ENCODE peak calls at places on chromosomes 13 and 19, in ten cellular contexts. K is SK-N-MC, C is transverse colon, R is spleen, H is upper lobe of left lung, G is SK-N-SH, W is HCT116, I is stomach, O is H1, F is sigmoid colon. Q is an unnamed sample.

GRCh38 chr13:21663197-21663596 is 7.7 kb upstream of the FGF9 start:
- DNase-seq in K (no peak), C (peak; percentile 20), R (no peak), H (no peak), G (no peak), W (no peak), I (no peak), O (no peak), F (no peak), Q (no peak)

GRCh38 chr19:55766466-55766865 is 2.5 kb upstream of the RFPL4AL1 start:
- DNase-seq in K (no peak), C (no peak), R (no peak), H (no peak), G (no peak), W (no peak), I (no peak), O (no peak), F (no peak), Q (no peak)

GRCh38 chr13:109369357-109370052 is 416.9 kb downstream of the IRS2 start:
- DNase-seq in K (no peak), C (no peak), R (no peak), H (no peak), G (peak; percentile 51), W (no peak), I (no peak), O (no peak), F (no peak), Q (no peak)

GRCh38 chr19:35628565-35629331 is at the start of gene RBM42:
- DNase-seq in K (peak; percentile 97), C (peak; percentile 97), R (peak; percentile 96), H (peak; percentile 98), G (peak; percentile 98), W (peak; percentile 99), I (peak; percentile 96), O (peak; percentile 100), F (peak; percentile 99), Q (peak; percentile 94)

GRCh38 chr19:47542030-47542475 is 27.2 kb upstream of the NAPA start:
- DNase-seq in K (no peak), C (peak; percentile 24), R (no peak), H (no peak), G (peak; percentile 56), W (no peak), I (no peak), O (no peak), F (peak; percentile 86), Q (no peak)

GRCh38 chr19:15297416-15298224 is 34.7 kb downstream of the BRD4 start:
- DNase-seq in K (no peak), C (peak; percentile 43), R (peak; percentile 43), H (peak; percentile 56), G (no peak), W (peak; percentile 59), I (no peak), O (no peak), F (no peak), Q (peak; percentile 38)

GRCh38 chr13:80527400-80527799 is 186.5 kb upstream of the SPRY2 start:
- DNase-seq in K (no peak), C (no peak), R (no peak), H (no peak), G (peak; percentile 46), W (no peak), I (no peak), O (no peak), F (no peak), Q (no peak)

GRCh38 chr13:72565893-72566292 is 161.5 kb downstream of the MZT1 start:
- DNase-seq in K (no peak), C (no peak), R (no peak), H (no peak), G (peak; percentile 11), W (peak; percentile 10), I (no peak), O (no peak), F (no peak), Q (no peak)

GRCh38 chr13:20258208-20258962 is 26.3 kb upstream of the GJB6 start:
- DNase-seq in K (no peak), C (no peak), R (no peak), H (no peak), G (no peak), W (no peak), I (no peak), O (no peak), F (no peak), Q (no peak)

GRCh38 chr13:76792680-76793334 is 93.4 kb downstream of the KCTD12 start:
- DNase-seq in K (no peak), C (no peak), R (no peak), H (peak; percentile 29), G (no peak), W (no peak), I (no peak), O (no peak), F (peak; percentile 71), Q (no peak)

GRCh38 chr19:21484631-21485030 is 20.8 kb upstream of the ZNF429 start:
- DNase-seq in K (no peak), C (no peak), R (no peak), H (no peak), G (no peak), W (no peak), I (no peak), O (no peak), F (no peak), Q (no peak)
- H3K9me3 ChIP-seq in K (no peaks in the 10 kb centered on the region), C (no peaks in the 10 kb centered on the region), R (no peaks in the 10 kb centered on the region), H (no peaks in the 10 kb centered on the region), G (no peaks in the 10 kb centered on the region), W (peaks cover 5% of the 10 kb centered on the region), I (no peaks in the 10 kb centered on the region), O (peaks cover 13% of the 10 kb centered on the region), F (no peaks in the 10 kb centered on the region), Q (no peaks in the 10 kb centered on the region)

DNA sequence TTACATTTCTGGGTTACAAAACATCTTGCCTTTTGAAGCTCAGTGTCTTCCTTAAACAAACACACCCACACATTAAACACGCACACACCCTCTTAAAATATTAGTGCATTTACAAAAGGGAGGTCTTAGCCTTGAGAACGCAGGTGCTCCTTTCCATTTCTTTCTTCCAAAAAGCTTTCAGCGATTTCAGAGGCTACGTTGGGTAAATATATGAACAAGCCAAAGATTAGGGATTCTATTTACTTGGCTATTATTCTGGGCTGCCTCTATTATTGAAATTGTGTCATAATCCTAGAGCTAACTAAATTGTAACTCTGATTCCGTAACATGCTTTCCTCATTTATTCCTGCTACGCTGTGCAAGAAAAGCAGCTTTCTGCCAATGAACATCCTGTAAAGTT is 145.5 kb downstream of the MIPEP start:
- DNase-seq in K (no peak), C (no peak), R (no peak), H (no peak), G (no peak), W (no peak), I (no peak), O (no peak), F (no peak), Q (no peak)
- TF ChIP-seq POLR2AphosphoS5 in K (no peak), C (no peak), R (no peak), H (no peak), G (no peak), W (no peak), I (no peak), O (no peak), F (no peak), Q (no peak)

GRCh38 chr19:20162821-20163220 is 4.2 kb upstream of the ZNF486 start:
- DNase-seq in K (no peak), C (no peak), R (peak; percentile 78), H (peak; percentile 54), G (no peak), W (no peak), I (no peak), O (no peak), F (no peak), Q (no peak)
- H3K9me3 ChIP-seq in K (no peaks in the 10 kb centered on the region), C (no peaks in the 10 kb centered on the region), R (no peaks in the 10 kb centered on the region), H (no peaks in the 10 kb centered on the region), G (no peaks in the 10 kb centered on the region), W (no peaks in the 10 kb centered on the region), I (no peaks in the 10 kb centered on the region), O (no peaks in the 10 kb centered on the region), F (no peaks in the 10 kb centered on the region), Q (no peaks in the 10 kb centered on the region)

GRCh38 chr19:10106100-10106936 is at the start of gene PPAN:
- DNase-seq in K (peak; percentile 84), C (peak; percentile 99), R (peak; percentile 99), H (peak; percentile 99), G (peak; percentile 100), W (peak; percentile 94), I (peak; percentile 99), O (peak; percentile 97), F (peak; percentile 99), Q (peak; percentile 76)

GRCh38 chr19:10104665-10105221 is 1.4 kb upstream of the PPAN start:
- DNase-seq in K (no peak), C (peak; percentile 58), R (peak; percentile 87), H (peak; percentile 52), G (no peak), W (no peak), I (no peak), O (no peak), F (no peak), Q (no peak)

GRCh38 chr19:10102787-10103236 is 334 bp upstream of the ANGPTL6 start:
- DNase-seq in K (no peak), C (no peak), R (peak; percentile 88), H (no peak), G (peak; percentile 53), W (no peak), I (no peak), O (no peak), F (no peak), Q (no peak)

GRCh38 chr19:10105241-10106099 is 692 bp upstream of the PPAN start:
- DNase-seq in K (no peak), C (peak; percentile 22), R (no peak), H (no peak), G (no peak), W (no peak), I (no peak), O (no peak), F (no peak), Q (no peak)

DNA sequence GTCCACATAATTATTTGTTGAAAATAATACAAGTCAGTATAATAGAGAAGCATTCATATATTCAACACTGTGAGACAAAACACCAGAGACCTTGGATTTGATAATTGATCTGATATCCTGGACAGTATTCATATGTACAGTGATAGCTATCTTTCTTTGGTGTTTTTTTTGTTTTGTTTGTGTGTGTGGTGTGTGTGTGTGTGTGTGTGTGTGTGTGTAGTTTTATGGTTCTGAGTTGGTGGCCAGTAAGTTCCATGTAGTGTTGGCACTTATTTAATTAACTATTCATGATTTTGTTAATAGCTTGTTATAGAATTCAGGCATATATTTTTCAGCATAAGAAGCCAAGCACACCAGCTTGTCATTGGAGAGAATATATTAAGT is 1.6 kb upstream of the ANGPTL6 start:
- DNase-seq in K (no peak), C (no peak), R (no peak), H (no peak), G (no peak), W (no peak), I (no peak), O (no peak), F (no peak), Q (no peak)
- TF ChIP-seq POLR2AphosphoS5 in K (no peak), C (no peak), R (no peak), H (no peak), G (no peak), W (no peak), I (no peak), O (no peak), F (no peak), Q (no peak)

GRCh38 chr19:37128821-37129177 is 43.7 kb downstream of the ZNF585A start:
- DNase-seq in K (no peak), C (no peak), R (no peak), H (no peak), G (no peak), W (no peak), I (no peak), O (no peak), F (no peak), Q (no peak)
- H3K9me3 ChIP-seq in K (peaks cover 36% of the 10 kb centered on the region), C (peaks cover 100% of the 10 kb centered on the region), R (peaks cover 91% of the 10 kb centered on the region), H (peaks cover 99% of the 10 kb centered on the region), G (peaks cover 71% of the 10 kb centered on the region), W (peaks cover 42% of the 10 kb centered on the region), I (peaks cover 100% of the 10 kb centered on the region), O (peaks cover 89% of the 10 kb centered on the region), F (peaks cover 100% of the 10 kb centered on the region), Q (peaks cover 82% of the 10 kb centered on the region)

GRCh38 chr19:39515551-39516191 is 732 bp downstream of the SELENOV start:
- DNase-seq in K (no peak), C (no peak), R (no peak), H (no peak), G (no peak), W (no peak), I (no peak), O (no peak), F (no peak), Q (no peak)
- TF ChIP-seq POLR2AphosphoS5 in K (no peak), C (no peak), R (no peak), H (no peak), G (no peak), W (no peak), I (no peak), O (no peak), F (no peak), Q (no peak)

Q was measured in Panc1.